ENCODE peak calls at places on chromosomes 16 and 17, in six cellular contexts. B is RWPE2, W is non-pigmented ciliary epithelial cell, U is mesenchymal stem cell, E is cardiac septum, I is head of caudate nucleus. M is an unnamed sample.

GRCh38 chr17:32913593-32913992 is 14.4 kb upstream of the TMEM98 start:
- DNase-seq in B (no peak), W (no peak), U (no peak), E (no peak), I (no peak), M (no peak)

GRCh38 chr16:75263963-75264445 is 12.6 kb upstream of the BCAR1 start:
- DNase-seq in B (no peak), W (no peak), U (peak; percentile 58), E (no peak), I (no peak), M (no peak)

GRCh38 chr16:30357715-30358576 is 2.8 kb upstream of the CD2BP2 start:
- DNase-seq in B (no peak), W (no peak), U (no peak), E (no peak), I (no peak), M (no peak)

GRCh38 chr17:8702996-8703395 is 41.6 kb downstream of the CCDC42 start:
- DNase-seq in B (no peak), W (no peak), U (no peak), E (no peak), I (no peak), M (no peak)

GRCh38 chr17:41972571-41973411 is 6.2 kb downstream of the CNP start:
- DNase-seq in B (no peak), W (no peak), U (no peak), E (no peak), I (no peak), M (no peak)

GRCh38 chr16:71626018-71626857 is at the start of gene MARVELD3:
- DNase-seq in B (peak; percentile 84), W (no peak), U (no peak), E (no peak), I (no peak), M (no peak)

GRCh38 chr17:77248216-77249054 is 107.7 kb downstream of the SEC14L1 start:
- DNase-seq in B (no peak), W (no peak), U (no peak), E (no peak), I (no peak), M (no peak)

GRCh38 chr17:43800736-43801135 is 20.5 kb downstream of the CFAP97D1 start:
- DNase-seq in B (no peak), W (no peak), U (no peak), E (no peak), I (no peak), M (no peak)

GRCh38 chr17:58181796-58182195 is 10.7 kb upstream of the EPX start:
- DNase-seq in B (no peak), W (no peak), U (no peak), E (no peak), I (no peak), M (no peak)

GRCh38 chr17:76585649-76586593 is at the start of gene ST6GALNAC2:
- DNase-seq in B (no peak), W (no peak), U (peak; percentile 55), E (peak; percentile 89), I (peak; percentile 49), M (no peak)